ENCODE peak calls at places on chromosomes 7 and 10, in nine cellular contexts. R is HCT116; O is HL-60; G is adrenal gland; M is CD4-positive, alpha-beta T cell; S is A549; E is heart left ventricle; Y is AG04450; D is Peyer's patch. J is an unnamed sample.

GRCh38 chr7:120987683-120988590 is 574 bp upstream of the CPED1 start:
- DNase-seq in Y (peak), E (peak), O (peak), D (peak), G (peak), M (peak), R (peak), S (peak), J (peak)

GRCh38 chr10:98323221-98324164 is 55.5 kb upstream of the LOXL4 start:
- DNase-seq in O (peak), D (peak), Y (peak), M (no peak), G (peak), R (peak), E (peak), S (no peak), J (no peak)

GRCh38 chr7:4159761-4160554 is 522.1 kb upstream of the FOXK1 start:
- DNase-seq in Y (no peak), D (no peak), S (no peak), O (no peak), G (no peak), R (no peak), M (no peak), E (no peak), J (no peak)

GRCh38 chr7:127409629-127410028 is 17.1 kb upstream of the ZNF800 start:
- DNase-seq in O (no peak), Y (no peak), G (no peak), S (no peak), E (no peak), R (no peak), M (no peak), D (no peak), J (no peak)

GRCh38 chr7:100887186-100887954 is 2.1 kb downstream of the UFSP1 start:
- DNase-seq in D (peak), G (peak), Y (no peak), S (no peak), O (no peak), R (no peak), E (peak), M (peak), J (peak)

GRCh38 chr10:80275756-80276155 is 13.7 kb downstream of the MAT1A start:
- DNase-seq in R (no peak), G (no peak), Y (no peak), E (no peak), O (no peak), D (no peak), S (no peak), M (no peak), J (no peak)

GRCh38 chr7:5423272-5423843 is at the start of gene TNRC18:
- DNase-seq in Y (no peak), G (peak), M (no peak), R (no peak), D (peak), O (no peak), S (peak), E (peak), J (peak)

GRCh38 chr7:11557627-11558026 is 274.4 kb downstream of the THSD7A start:
- DNase-seq in M (no peak), R (peak), E (no peak), G (no peak), O (peak), S (no peak), D (no peak), Y (no peak), J (no peak)

GRCh38 chr10:17682236-17682946 is 38.4 kb downstream of the STAM start:
- DNase-seq in Y (no peak), E (no peak), S (no peak), M (no peak), D (no peak), R (no peak), G (no peak), O (no peak), J (no peak)

GRCh38 chr7:38169862-38170261 is 8.2 kb upstream of the STARD3NL start:
- DNase-seq in O (peak), E (peak), G (peak), M (no peak), Y (no peak), R (no peak), D (peak), S (peak), J (no peak)

GRCh38 chr7:65938336-65938895 is 43.6 kb downstream of the GUSB start:
- DNase-seq in E (no peak), M (no peak), O (no peak), G (no peak), D (no peak), R (no peak), S (no peak), Y (no peak), J (no peak)

GRCh38 chr10:43322769-43323168 is 48.7 kb upstream of the FXYD4 start:
- DNase-seq in E (peak), S (peak), R (no peak), Y (no peak), G (peak), O (no peak), M (peak), D (peak), J (peak)

GRCh38 chr7:15602236-15602635 is 40.4 kb upstream of the AGMO start:
- DNase-seq in M (no peak), G (no peak), S (no peak), Y (no peak), D (no peak), O (no peak), E (no peak), R (no peak), J (no peak)

GRCh38 chr7:91079491-91079890 is 184.7 kb upstream of the FZD1 start:
- DNase-seq in S (no peak), M (no peak), Y (no peak), E (no peak), R (no peak), O (no peak), G (no peak), D (no peak), J (no peak)

GRCh38 chr7:128405345-128406146 is 4.2 kb downstream of the IMPDH1 start:
- DNase-seq in M (peak), O (no peak), R (no peak), S (no peak), G (no peak), E (peak), D (peak), Y (no peak), J (peak)

GRCh38 chr10:81570878-81571794 is 303.9 kb upstream of the NRG3 start:
- DNase-seq in D (no peak), O (no peak), G (no peak), S (no peak), R (no peak), M (no peak), Y (no peak), E (no peak), J (no peak)

GRCh38 chr7:44471850-44472249 is 18.6 kb downstream of the NUDCD3 start:
- DNase-seq in D (no peak), Y (no peak), M (no peak), S (no peak), E (no peak), G (no peak), R (no peak), O (no peak), J (no peak)

GRCh38 chr7:7156663-7157062 is 25.7 kb upstream of the C1GALT1 start:
- DNase-seq in O (no peak), G (no peak), E (no peak), Y (no peak), M (no peak), R (no peak), S (no peak), D (no peak), J (no peak)

GRCh38 chr7:27181176-27181520 is 3.9 kb downstream of the HOXA11 start:
- DNase-seq in D (no peak), G (no peak), S (no peak), R (no peak), M (no peak), Y (no peak), E (no peak), O (no peak), J (no peak)

GRCh38 chr10:12849351-12850181 is 151.9 kb downstream of the CCDC3 start:
- DNase-seq in S (no peak), R (no peak), M (no peak), G (no peak), Y (no peak), O (no peak), E (no peak), D (no peak), J (no peak)

GRCh38 chr7:150450491-150450992 is at the start of gene GIMAP8:
- DNase-seq in D (peak), O (peak), M (peak), S (no peak), Y (no peak), E (peak), G (peak), R (no peak), J (peak)

GRCh38 chr10:67079126-67079525 is 153.3 kb downstream of the LRRTM3 start:
- DNase-seq in D (no peak), Y (no peak), R (no peak), E (peak), M (no peak), G (peak), O (no peak), S (no peak), J (no peak)

GRCh38 chr7:112254166-112254565 is 47.7 kb downstream of the ZNF277 start:
- DNase-seq in Y (no peak), S (no peak), E (no peak), M (no peak), O (no peak), D (no peak), R (no peak), G (no peak), J (no peak)
- H3K27ac ChIP-seq in Y (no peak), S (no peak), E (no peak), M (no peak), O (no peak), D (no peak), R (no peak), G (no peak), J (no peak)

DNA sequence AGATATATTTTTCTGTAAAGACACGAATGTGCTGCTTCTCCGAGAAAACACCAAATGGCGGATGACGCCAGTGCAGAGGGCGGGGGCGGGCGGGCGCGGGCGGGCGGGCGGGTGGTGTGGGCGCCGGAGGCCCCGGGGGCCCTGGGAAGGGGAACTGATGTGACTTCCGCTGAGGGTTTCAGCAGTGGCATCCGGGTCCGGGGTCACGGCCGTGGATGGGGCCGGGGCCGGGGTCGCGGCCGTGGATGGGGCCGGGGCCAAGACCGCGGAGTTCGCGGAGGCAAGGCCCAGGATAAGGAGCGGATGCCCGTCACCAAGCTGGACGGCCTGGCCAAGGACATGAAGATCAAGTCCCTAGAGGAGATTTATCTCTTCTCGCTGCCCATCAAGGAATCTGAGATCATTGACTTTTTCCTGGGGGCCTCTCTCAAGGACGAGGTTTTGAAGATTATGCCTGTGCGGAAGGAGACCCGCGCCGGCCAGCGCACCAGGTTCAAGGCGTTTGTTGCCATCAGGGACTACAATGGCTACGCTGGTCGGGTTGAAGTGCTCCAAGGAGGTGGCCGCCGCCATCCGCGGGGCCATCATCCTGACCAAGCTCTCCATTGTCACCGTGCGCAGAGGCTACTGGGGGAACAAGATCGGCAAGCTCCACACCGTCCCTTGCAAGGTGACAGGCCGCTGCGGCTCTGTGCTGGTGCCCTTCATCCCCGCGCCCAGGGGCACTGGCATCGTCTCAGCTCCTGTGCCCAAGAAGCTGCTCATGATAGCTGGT is 20.3 kb upstream of the IGF2BP3 start:
- DNase-seq in Y (no peak), E (peak), S (no peak), O (no peak), D (peak), G (peak), M (peak), R (no peak), J (peak)
- H3K27ac ChIP-seq in Y (peak), E (peak), S (peak), O (peak), D (peak), G (peak), M (no peak), R (no peak), J (peak)

DNA sequence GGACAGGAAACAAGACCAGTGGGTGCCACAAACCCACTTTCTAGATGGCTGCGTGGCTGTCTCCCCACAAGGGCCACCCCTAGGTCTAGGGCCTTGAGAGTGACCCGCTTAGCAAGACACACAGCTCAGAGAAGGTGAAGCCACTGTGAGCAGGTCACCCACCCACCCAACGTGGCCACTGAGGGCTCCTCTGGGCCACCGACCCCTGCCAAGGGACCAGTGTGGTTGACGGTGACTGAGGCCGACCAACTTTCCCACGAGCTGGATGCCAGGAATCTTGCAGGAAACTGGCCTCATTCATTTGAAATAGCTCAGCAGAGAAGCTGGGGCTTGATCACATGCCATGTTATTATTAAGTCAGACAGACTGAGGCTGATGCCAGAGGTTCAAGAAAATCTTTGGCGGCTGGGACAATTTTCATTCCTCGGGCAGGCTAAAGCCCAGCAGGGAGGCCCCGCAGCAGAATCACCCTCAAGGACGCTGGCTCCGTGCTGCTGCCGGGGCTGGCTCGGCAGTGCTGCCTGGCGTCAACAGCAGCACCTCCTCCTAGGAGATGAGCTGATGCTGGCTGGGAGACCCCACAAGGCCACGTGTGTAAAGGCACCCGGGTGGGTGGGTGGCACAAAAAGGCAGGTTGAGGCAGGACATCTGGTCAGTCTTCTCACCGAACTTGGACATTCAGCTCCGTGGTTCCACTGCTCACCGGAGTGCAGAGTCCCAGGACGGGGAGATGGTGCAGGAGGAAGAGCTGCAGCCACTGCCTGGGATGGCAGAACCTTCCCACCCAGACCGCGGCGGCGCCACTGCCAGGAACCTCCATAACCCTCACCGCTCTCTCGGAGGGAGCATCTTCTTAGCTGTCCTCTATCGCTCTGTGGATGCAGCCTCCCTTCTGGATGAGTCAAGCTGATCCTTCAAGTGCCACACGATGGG is 57.8 kb downstream of the ZRANB1 start:
- DNase-seq in S (no peak), G (peak), Y (peak), O (no peak), D (peak), M (no peak), E (peak), R (no peak), J (no peak)
- H3K27ac ChIP-seq in S (no peak), G (peak), Y (peak), O (no peak), D (peak), M (no peak), E (peak), R (no peak), J (no peak)

DNA sequence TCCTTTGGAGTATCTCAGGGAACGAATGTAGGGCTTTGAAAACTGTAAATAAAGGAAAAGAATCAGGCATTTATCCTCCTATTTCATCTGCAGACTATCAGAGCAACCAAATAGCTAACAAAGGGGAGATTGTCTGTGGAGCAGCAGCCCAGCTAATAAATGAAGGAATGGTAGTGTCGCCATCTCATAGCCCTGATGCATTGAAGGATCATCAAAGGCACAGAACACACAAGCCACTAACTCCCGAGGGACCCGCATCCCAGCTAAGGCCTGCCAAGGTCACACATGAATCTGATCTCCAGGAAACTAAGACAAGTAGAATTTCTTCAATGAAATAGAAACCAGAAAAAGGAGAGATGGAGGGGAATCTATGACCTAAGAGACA is 38.2 kb downstream of the CALML5 start:
- DNase-seq in R (no peak), O (no peak), E (no peak), D (no peak), G (no peak), S (no peak), Y (no peak), M (no peak), J (no peak)
- H3K27ac ChIP-seq in R (no peak), O (no peak), E (no peak), D (no peak), G (no peak), S (no peak), Y (no peak), M (no peak), J (peak)

DNA sequence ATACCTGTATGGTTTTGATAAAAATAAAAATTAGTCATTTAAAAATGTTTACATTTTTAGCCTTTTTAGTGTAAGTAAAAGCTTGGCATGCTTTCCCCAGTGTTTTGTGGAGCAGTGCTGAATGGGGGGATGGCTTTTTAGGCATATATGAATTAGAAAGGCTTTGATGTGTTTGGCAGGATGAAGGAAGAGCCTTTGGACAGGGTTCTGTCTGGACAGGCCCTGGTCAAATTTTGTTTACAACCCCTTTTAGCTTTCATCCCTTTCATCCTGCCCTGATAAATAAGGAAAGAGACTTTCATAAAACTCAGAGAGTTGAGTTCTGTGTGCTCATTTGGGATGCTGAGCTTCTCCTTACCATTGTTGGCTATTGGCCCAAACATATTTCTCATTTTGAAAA is 68.1 kb upstream of the PHYHIPL start:
- DNase-seq in Y (no peak), E (no peak), S (no peak), R (no peak), M (no peak), D (no peak), G (no peak), O (no peak), J (no peak)
- H3K27ac ChIP-seq in Y (no peak), E (no peak), S (peak), R (no peak), M (no peak), D (no peak), G (no peak), O (no peak), J (no peak)

GRCh38 chr10:124679401-124679800 is 64.8 kb downstream of the FAM53B start:
- DNase-seq in R (no peak), M (no peak), E (no peak), S (no peak), O (no peak), Y (no peak), D (no peak), G (no peak), J (no peak)

GRCh38 chr10:124681091-124681490 is 63.1 kb downstream of the FAM53B start:
- DNase-seq in E (peak), M (no peak), Y (no peak), R (no peak), S (no peak), O (no peak), G (no peak), D (no peak), J (no peak)

GRCh38 chr10:124680675-124681074 is 63.5 kb downstream of the FAM53B start:
- DNase-seq in R (no peak), D (peak), O (peak), E (peak), Y (no peak), G (peak), M (no peak), S (no peak), J (no peak)

GRCh38 chr10:124683816-124684215 is 60.4 kb downstream of the FAM53B start:
- DNase-seq in Y (no peak), S (no peak), R (no peak), O (no peak), G (no peak), D (no peak), E (no peak), M (no peak), J (no peak)

DNA sequence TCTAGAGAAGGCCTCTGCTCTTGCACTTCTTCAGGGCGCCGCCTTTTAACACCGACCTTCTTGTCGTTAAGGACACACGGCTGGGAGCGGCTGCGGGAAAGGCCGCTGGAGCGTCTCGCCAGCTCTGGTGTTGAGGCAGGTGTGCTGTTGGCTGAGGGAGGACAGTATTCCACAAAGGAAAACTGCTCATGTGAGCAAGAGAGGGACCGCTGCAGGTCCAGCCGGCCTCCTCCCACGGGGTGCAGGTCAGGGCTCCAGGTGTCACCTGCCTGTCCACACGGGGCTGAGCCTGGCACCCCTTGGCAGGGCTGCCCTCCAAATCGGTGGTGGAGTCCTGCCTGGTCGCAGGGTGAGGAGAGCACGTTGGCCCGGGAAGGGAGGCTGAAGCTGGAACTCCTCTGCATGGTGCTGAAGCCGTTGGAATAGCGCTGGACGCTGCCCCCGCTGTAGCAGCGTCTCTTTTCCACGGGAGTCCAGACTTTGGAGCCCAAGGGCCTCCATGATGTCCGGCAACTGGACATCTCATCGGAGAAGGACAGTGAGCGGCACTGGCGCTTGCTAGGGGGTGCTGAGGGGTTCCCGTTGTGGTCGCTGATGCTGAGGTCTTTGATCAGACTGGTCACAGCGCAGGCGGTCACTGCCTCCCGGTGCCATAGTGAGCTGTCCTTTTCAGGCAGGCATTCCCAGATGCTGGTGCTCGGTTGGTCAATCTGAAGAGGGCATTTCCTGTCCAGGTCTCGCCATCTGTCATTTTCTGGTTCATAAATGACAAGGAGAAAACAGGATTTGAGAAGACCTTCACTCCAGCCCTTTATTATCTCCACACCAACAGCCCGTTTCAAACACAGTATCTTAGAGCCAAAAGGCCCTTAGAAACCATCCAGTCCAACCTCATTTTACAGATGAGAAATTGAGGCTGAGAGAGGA is 62.3 kb downstream of the FAM53B start:
- DNase-seq in D (no peak), R (no peak), O (no peak), S (no peak), E (peak), M (no peak), G (no peak), Y (no peak), J (no peak)
- H3K27ac ChIP-seq in D (peak), R (no peak), O (no peak), S (no peak), E (no peak), M (no peak), G (peak), Y (no peak), J (no peak)

J was measured in CD8-positive, alpha-beta memory T cell.